ENCODE peak calls at places on chromosomes 13 and 19, in nine cellular contexts. N is HL-60; X is esophagus squamous epithelium; F is left ventricle myocardium inferior; I is CD8-positive, alpha-beta T cell; D is ascending aorta; A is sigmoid colon; J is endothelial cell; B is K562. E is an unnamed sample.

GRCh38 chr13:89052699-89053098 is 1381.5 kb downstream of the SLITRK5 start:
- DNase-seq in N (no peak), X (no peak), F (no peak), I (no peak), D (no peak), A (no peak), J (no peak), B (no peak), E (no peak)

GRCh38 chr13:42495256-42495655 is 78.7 kb upstream of the TNFSF11 start:
- DNase-seq in N (no peak), X (no peak), F (no peak), I (no peak), D (no peak), A (no peak), J (no peak), B (no peak), E (no peak)

GRCh38 chr19:35975608-35976214 is 19.3 kb upstream of the SDHAF1 start:
- DNase-seq in N (no peak), X (no peak), F (no peak), I (peak), D (no peak), A (no peak), J (peak), B (peak), E (no peak)

GRCh38 chr13:93687261-93687660 is 460.7 kb downstream of the GPC6 start:
- DNase-seq in N (no peak), X (no peak), F (no peak), I (no peak), D (no peak), A (no peak), J (no peak), B (no peak), E (no peak)

GRCh38 chr19:40217921-40218890 is at the start of gene TTC9B:
- DNase-seq in N (no peak), X (no peak), F (no peak), I (peak), D (no peak), A (no peak), J (peak), B (peak), E (peak)

GRCh38 chr19:12821761-12822160 is 12.6 kb downstream of the RTBDN start:
- DNase-seq in N (no peak), X (no peak), F (no peak), I (no peak), D (no peak), A (no peak), J (no peak), B (no peak), E (no peak)

GRCh38 chr19:46955114-46955812 is 64.4 kb upstream of the NPAS1 start:
- DNase-seq in N (peak), X (no peak), F (no peak), I (peak), D (no peak), A (no peak), J (no peak), B (peak), E (peak)

GRCh38 chr13:45850020-45850613 is 1.4 kb downstream of the SIAH3 start:
- DNase-seq in N (no peak), X (no peak), F (no peak), I (no peak), D (no peak), A (no peak), J (no peak), B (no peak), E (no peak)

GRCh38 chr19:5083547-5083965 is 114.6 kb downstream of the KDM4B start:
- DNase-seq in N (no peak), X (no peak), F (peak), I (no peak), D (no peak), A (peak), J (no peak), B (peak), E (no peak)

GRCh38 chr13:30861163-30861562 is 44.9 kb upstream of the MEDAG start:
- DNase-seq in N (no peak), X (no peak), F (no peak), I (no peak), D (no peak), A (no peak), J (no peak), B (no peak), E (no peak)

GRCh38 chr13:52713894-52714293 is 25.7 kb downstream of the CNMD start:
- DNase-seq in N (peak), X (no peak), F (peak), I (no peak), D (peak), A (peak), J (no peak), B (no peak), E (no peak)

GRCh38 chr13:34247596-34247995 is 429.6 kb downstream of the RFC3 start:
- DNase-seq in N (no peak), X (no peak), F (no peak), I (no peak), D (no peak), A (no peak), J (no peak), B (no peak), E (no peak)

GRCh38 chr19:52188822-52189744 is 769 bp upstream of the PPP2R1A start:
- DNase-seq in N (no peak), X (peak), F (peak), I (no peak), D (no peak), A (peak), J (peak), B (no peak), E (no peak)

GRCh38 chr13:23876265-23876664 is 12.9 kb downstream of the MIPEP start:
- DNase-seq in N (no peak), X (no peak), F (no peak), I (no peak), D (no peak), A (no peak), J (no peak), B (no peak), E (no peak)

GRCh38 chr13:74206061-74206561 is 71.9 kb upstream of the KLF12 start:
- DNase-seq in N (no peak), X (no peak), F (no peak), I (no peak), D (no peak), A (no peak), J (no peak), B (no peak), E (no peak)

GRCh38 chr19:49596954-49597702 is 6.1 kb downstream of the PRR12 start:
- DNase-seq in N (no peak), X (no peak), F (no peak), I (no peak), D (no peak), A (no peak), J (no peak), B (no peak), E (peak)
- TF ChIP-seq CTCF in N (no peak), X (no peak), F (no peak), I (no peak), D (no peak), A (no peak), J (no peak), B (no peak), E (no peak)

DNA sequence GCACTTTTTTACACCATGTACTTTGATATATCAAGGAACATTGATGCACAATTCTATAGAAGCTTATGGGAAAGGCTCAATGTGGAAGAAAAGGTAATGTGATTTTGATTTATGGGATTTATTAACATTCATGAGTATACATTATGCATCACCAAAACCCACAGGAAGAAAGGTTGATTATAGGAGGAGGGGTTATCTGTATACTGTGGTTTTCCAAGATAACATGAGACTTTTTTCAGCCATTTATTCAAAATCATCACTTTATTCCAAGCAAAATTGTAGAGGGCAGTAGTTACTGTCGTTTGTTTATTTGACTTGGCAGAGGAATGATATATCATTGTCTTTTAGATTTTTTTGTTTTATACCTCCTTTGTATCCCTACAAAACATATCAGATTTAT is 54.9 kb downstream of the WDFY2 start:
- DNase-seq in N (no peak), X (no peak), F (no peak), I (no peak), D (no peak), A (no peak), J (no peak), B (no peak), E (no peak)
- TF ChIP-seq CTCF in N (no peak), X (no peak), F (no peak), I (no peak), D (no peak), A (no peak), J (no peak), B (no peak), E (no peak)

GRCh38 chr13:99935772-99936171 is 35.8 kb downstream of the ZIC5 start:
- DNase-seq in N (no peak), X (no peak), F (no peak), I (no peak), D (no peak), A (no peak), J (no peak), B (peak), E (no peak)
- TF ChIP-seq CTCF in N (no peak), X (no peak), F (no peak), I (no peak), D (no peak), A (no peak), J (no peak), B (peak), E (no peak)

GRCh38 chr13:100694722-100695644 is 20.4 kb upstream of the TMTC4 start:
- DNase-seq in N (no peak), X (no peak), F (no peak), I (no peak), D (no peak), A (no peak), J (peak), B (peak), E (no peak)
- TF ChIP-seq CTCF in N (no peak), X (no peak), F (peak), I (no peak), D (no peak), A (no peak), J (no peak), B (peak), E (no peak)

GRCh38 chr19:10565567-10566407 is at the start of gene KRI1:
- DNase-seq in N (peak), X (peak), F (peak), I (peak), D (peak), A (peak), J (peak), B (peak), E (peak)

GRCh38 chr19:10566408-10566657 is 523 bp upstream of the KRI1 start:
- DNase-seq in N (no peak), X (no peak), F (no peak), I (no peak), D (no peak), A (no peak), J (no peak), B (no peak), E (no peak)

GRCh38 chr19:10566658-10567410 is 1.0 kb upstream of the KRI1 start:
- DNase-seq in N (no peak), X (no peak), F (no peak), I (peak), D (peak), A (no peak), J (no peak), B (peak), E (peak)

GRCh38 chr19:10562609-10563008 is 3.2 kb downstream of the KRI1 start:
- DNase-seq in N (no peak), X (no peak), F (no peak), I (no peak), D (no peak), A (no peak), J (no peak), B (no peak), E (no peak)

GRCh38 chr19:10565028-10565566 is 713 bp downstream of the KRI1 start:
- DNase-seq in N (no peak), X (no peak), F (no peak), I (peak), D (peak), A (peak), J (peak), B (peak), E (peak)
- TF ChIP-seq CTCF in N (peak), X (peak), F (no peak), I (no peak), D (no peak), A (no peak), J (no peak), B (peak), E (peak)

GRCh38 chr19:17279436-17279835 is 2.3 kb upstream of the ANKLE1 start:
- DNase-seq in N (no peak), X (no peak), F (no peak), I (no peak), D (no peak), A (no peak), J (no peak), B (no peak), E (no peak)

DNA sequence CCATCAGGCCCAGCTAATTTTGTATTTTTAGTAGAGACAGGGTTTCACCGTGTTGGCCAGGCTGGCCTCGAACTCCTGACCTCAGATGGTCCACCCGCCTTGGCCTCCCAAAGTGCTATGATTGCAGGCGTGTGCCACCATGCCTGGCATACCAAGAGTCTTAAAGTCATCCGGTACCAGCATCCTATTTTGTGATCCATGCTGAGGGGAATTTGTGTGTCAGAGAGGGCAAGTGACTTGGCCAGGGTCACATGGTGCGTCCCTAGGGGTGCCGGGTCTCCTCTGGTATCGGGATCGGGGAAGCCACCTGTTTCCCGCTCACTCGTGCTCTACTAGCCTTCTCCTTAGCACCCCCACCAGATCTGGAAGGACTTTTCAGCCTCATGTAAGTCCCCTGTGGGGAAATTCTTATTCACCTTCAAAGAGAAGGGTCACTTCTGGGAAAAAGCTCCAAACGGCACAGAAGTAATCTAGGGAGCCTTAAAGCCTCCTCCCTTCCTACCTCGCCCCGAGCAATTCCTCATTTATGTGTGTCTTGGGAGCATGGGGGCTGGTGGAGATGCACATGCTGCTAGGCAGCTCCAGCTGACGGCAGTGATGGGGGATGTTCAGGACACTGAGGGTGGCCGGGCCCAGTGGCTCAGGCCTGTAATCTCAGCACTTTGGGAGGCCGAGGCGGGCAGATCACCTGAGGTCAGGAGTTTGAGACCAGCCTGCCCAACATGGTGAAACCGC is 6.1 kb upstream of the ANKLE1 start:
- DNase-seq in N (no peak), X (no peak), F (no peak), I (no peak), D (no peak), A (no peak), J (no peak), B (no peak), E (no peak)
- TF ChIP-seq CTCF in N (no peak), X (no peak), F (no peak), I (no peak), D (no peak), A (no peak), J (no peak), B (no peak), E (no peak)

GRCh38 chr19:42634409-42635232 is 39.9 kb upstream of the CEACAM8 start:
- DNase-seq in N (peak), X (no peak), F (no peak), I (no peak), D (no peak), A (no peak), J (peak), B (peak), E (peak)
- TF ChIP-seq CTCF in N (peak), X (peak), F (peak), I (no peak), D (no peak), A (peak), J (peak), B (peak), E (peak)

DNA sequence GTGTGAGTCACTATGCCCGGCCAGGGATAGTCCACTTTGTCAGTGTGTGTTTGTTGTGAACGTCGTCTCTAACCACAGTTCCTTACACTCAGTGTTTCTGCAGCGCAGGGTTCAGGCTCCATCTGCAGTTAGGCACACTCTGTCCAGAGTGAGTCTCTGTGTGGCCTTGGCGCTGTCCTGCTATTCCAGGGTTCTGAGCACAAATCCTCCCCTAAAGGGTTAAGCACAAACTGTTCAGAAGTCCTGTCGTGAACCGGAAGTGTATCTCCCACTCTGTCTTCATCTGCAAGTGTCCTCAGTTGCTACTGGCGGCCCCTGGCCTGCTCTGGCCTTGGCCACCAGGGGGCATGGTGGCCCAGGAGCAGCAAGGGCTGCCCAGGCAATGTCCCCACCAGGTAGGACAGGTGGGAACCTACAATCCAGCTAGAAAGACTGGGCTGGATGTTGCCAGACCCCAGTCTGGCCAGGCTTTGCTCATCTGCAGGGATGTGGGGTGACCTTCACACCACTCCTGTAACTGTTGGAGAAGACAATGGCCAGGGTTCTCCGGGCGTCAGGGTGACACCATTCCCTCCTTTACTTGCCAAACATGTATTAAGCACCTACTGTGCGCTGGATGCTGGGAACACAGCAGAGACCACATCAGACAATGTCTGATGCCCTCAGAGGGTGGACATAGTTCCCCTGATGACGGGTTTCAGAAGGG is 38.6 kb upstream of the GATAD2A start:
- DNase-seq in N (peak), X (no peak), F (peak), I (peak), D (peak), A (no peak), J (peak), B (peak), E (peak)
- TF ChIP-seq CTCF in N (peak), X (peak), F (peak), I (peak), D (peak), A (peak), J (peak), B (peak), E (peak)

GRCh38 chr19:15454371-15454800 is 4.6 kb upstream of the WIZ start:
- DNase-seq in N (no peak), X (no peak), F (no peak), I (no peak), D (no peak), A (no peak), J (no peak), B (no peak), E (no peak)
- TF ChIP-seq CTCF in N (no peak), X (no peak), F (no peak), I (no peak), D (no peak), A (no peak), J (no peak), B (no peak), E (no peak)